ENCODE peak calls at places on chromosomes 4 and X, in six cellular contexts. W is HCT116, I is HepG2, E is GM12878, J is K562, A is H1. U is an unnamed sample.

GRCh38 chrX:703466-704210 is 73.0 kb downstream of the SHOX start:
- DNase-seq in W (no peak), I (no peak), E (no peak), J (no peak), A (no peak), U (no peak)

GRCh38 chr4:88162636-88163035 is 4.2 kb upstream of the ABCG2 start:
- DNase-seq in W (no peak), I (peak), E (no peak), J (no peak), A (no peak), U (no peak)

GRCh38 chr4:128524311-128524710 is 236.7 kb upstream of the PGRMC2 start:
- DNase-seq in W (peak), I (no peak), E (no peak), J (no peak), A (no peak), U (no peak)

GRCh38 chr4:8157496-8157895 is 1.1 kb downstream of the ABLIM2 start:
- DNase-seq in W (no peak), I (no peak), E (no peak), J (no peak), A (no peak), U (no peak)

GRCh38 chr4:106273831-106274230 is 42.2 kb downstream of the TBCK start:
- DNase-seq in W (no peak), I (no peak), E (no peak), J (no peak), A (no peak), U (no peak)

GRCh38 chr4:95580226-95580625 is 31.5 kb upstream of the UNC5C start:
- DNase-seq in W (no peak), I (no peak), E (no peak), J (no peak), A (no peak), U (peak)

GRCh38 chrX:69306063-69306404 is 140.8 kb upstream of the PJA1 start:
- DNase-seq in W (no peak), I (no peak), E (no peak), J (no peak), A (no peak), U (no peak)

GRCh38 chrX:132961511-132961910 is 3.1 kb upstream of the HS6ST2 start:
- DNase-seq in W (no peak), I (no peak), E (no peak), J (no peak), A (no peak), U (no peak)

GRCh38 chrX:47798861-47799260 is 37.8 kb upstream of the ZNF81 start:
- DNase-seq in W (no peak), I (no peak), E (no peak), J (no peak), A (no peak), U (no peak)

GRCh38 chrX:134883134-134883700 is 107.6 kb upstream of the SMIM10 start:
- DNase-seq in W (no peak), I (no peak), E (no peak), J (no peak), A (no peak), U (no peak)

GRCh38 chr4:125433453-125433852 is 118.7 kb downstream of the FAT4 start:
- DNase-seq in W (no peak), I (no peak), E (no peak), J (no peak), A (no peak), U (no peak)

GRCh38 chrX:103941201-103941975 is 21.0 kb upstream of the TMSB15B start:
- DNase-seq in W (no peak), I (no peak), E (no peak), J (peak), A (no peak), U (no peak)

DNA sequence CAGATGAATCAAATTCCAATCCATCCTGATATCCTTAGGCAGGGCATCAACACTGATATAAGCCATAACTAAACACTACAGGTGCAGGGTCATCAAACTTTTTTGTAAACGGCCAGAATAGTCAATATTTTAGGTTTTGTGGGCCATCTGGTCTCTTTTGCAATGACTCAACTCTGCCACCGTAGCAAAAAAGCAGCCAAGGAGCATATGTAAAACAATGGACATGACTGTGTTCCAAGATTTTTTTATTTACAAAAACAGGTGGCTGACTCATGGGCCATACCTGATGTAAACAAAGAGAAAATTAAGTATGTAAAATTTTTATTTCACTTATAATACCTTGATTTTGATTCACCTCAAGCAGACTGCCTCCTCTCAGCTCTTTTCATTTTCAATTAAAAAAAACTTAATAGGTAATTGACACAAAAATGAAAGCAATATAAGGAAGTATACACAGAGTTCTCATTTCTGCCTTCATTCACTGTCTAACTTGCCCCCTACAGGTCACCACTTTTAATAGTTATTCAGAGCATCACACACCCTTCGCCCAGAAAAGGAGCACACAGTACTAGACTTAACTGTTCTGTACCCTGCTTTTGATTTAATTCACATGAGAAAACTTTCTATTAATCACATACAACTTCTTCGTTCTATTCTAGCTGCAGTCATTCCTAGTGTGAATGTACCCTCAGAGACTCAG is 35.3 kb upstream of the GPM6B start:
- DNase-seq in W (no peak), I (no peak), E (no peak), J (no peak), A (no peak), U (no peak)
- TF ChIP-seq ZNF274 in W (no peak), I (no peak), E (no peak), J (no peak), A (no peak), U (no peak)

DNA sequence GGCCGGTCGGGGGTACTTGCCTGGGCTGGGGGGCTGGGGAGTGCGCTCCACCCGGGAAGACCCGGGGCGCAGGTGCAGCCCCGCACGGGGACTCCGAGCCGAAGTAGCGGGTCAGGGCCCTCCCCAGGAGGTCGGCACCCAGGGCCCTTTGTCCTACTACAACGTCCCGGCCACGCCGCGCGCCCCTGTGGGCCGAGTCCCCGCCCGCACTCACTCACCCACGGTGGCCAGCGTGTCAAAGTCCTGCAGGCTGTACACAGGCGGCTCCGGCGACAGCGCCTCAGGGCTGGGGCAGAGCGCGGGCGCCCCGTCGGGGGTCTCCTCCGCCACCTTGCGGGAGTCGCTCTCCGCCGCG is 602 bp downstream of the PRKX start:
- DNase-seq in W (no peak), I (no peak), E (no peak), J (peak), A (no peak), U (no peak)
- TF ChIP-seq ZNF274 in W (no peak), I (no peak), E (no peak), J (no peak), A (no peak), U (no peak)

DNA sequence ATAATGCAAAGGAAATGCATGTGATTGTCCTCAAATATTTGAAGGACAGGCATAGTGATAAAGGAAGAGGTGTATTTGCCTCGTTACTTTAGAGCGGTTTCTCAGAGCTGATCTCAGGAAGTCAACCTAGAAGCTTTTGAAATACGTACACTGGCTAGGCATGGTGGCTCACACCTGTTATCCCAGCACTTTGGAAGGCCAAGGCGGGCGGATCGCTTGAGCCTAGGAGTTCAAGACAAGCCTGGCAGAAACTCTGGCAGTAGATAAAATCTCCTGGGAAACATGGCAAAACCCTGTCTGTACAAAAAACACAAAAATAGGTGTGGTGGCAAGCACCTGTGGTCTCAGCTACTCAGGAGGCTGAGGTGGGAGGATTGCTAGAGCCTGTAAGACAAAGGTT is 24.9 kb downstream of the SMARCAD1 start:
- DNase-seq in W (no peak), I (no peak), E (no peak), J (no peak), A (no peak), U (no peak)
- TF ChIP-seq ZNF274 in W (no peak), I (no peak), E (no peak), J (no peak), A (no peak), U (no peak)

GRCh38 chrX:28016823-28017222 is 35.6 kb upstream of the DCAF8L1 start:
- DNase-seq in W (no peak), I (no peak), E (no peak), J (no peak), A (no peak), U (no peak)

GRCh38 chrX:28010875-28011274 is 29.6 kb upstream of the DCAF8L1 start:
- DNase-seq in W (no peak), I (no peak), E (no peak), J (no peak), A (no peak), U (no peak)

GRCh38 chrX:28015993-28016392 is 34.7 kb upstream of the DCAF8L1 start:
- DNase-seq in W (no peak), I (no peak), E (no peak), J (no peak), A (no peak), U (no peak)
- TF ChIP-seq ZNF274 in W (no peak), I (no peak), E (no peak), J (no peak), A (no peak), U (no peak)

GRCh38 chrX:19886888-19887531 is 390 bp downstream of the SH3KBP1 start:
- DNase-seq in W (no peak), I (no peak), E (no peak), J (peak), A (no peak), U (no peak)

GRCh38 chrX:19886375-19886774 is 1.0 kb downstream of the SH3KBP1 start:
- DNase-seq in W (no peak), I (peak), E (no peak), J (no peak), A (no peak), U (no peak)

GRCh38 chrX:19888419-19888879 is 1.0 kb upstream of the SH3KBP1 start:
- DNase-seq in W (peak), I (peak), E (no peak), J (peak), A (no peak), U (peak)

GRCh38 chrX:19893722-19894121 is 6.3 kb upstream of the SH3KBP1 start:
- DNase-seq in W (no peak), I (peak), E (no peak), J (no peak), A (no peak), U (no peak)

DNA sequence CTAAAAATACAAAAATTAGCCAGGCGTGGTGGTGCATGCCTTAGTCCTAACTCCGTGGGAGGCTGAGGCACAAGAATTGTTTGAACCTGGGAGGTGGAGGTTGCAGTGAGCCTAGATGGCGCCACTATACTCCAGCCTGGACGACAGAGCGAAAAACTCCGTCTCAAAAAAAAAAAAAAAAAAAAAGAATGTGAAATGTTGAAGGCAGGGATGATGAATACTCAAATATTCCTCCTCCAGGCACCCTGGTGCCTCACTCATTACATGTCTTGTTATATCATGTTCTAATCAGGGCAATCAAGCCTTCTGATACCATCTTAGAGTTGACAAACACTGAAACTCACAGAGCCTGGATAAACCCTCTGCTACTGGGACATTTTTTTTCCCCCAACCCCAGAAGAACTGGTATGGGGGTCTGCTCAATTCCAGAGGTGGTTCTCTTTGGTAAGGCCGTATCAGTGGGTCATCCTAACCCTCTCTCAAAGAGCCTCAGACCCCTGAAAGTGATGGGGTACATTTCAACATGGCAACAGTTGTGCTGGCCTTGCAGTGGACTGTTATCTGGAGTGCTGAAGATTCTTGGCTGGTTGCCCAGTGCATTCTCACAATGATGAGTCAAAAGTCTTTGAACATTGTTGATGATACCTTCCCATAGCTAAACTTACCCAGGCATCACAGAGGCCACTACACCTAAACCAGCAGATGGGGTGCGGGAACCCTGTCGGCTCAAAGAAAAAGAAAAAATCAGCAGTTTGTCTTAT is 2.4 kb upstream of the SH3KBP1 start:
- DNase-seq in W (peak), I (peak), E (peak), J (peak), A (no peak), U (no peak)
- TF ChIP-seq ZNF274 in W (no peak), I (no peak), E (no peak), J (no peak), A (no peak), U (no peak)